ENCODE peak calls at places on chromosomes 11 and 22, in ten cellular contexts. O is HS-27A; N is A673; V is stimulated activated naive CD4-positive, alpha-beta T cell; P is NCI-H2029 treated with DMSO at 0.1 percent for 48 hours; Z is AG04450; I is HS-5; B is HTR-8/SVneo; G is cardiac fibroblast; H is activated CD4-positive, alpha-beta memory T cell treated with anti-CD3 and anti-CD28 coated beads for 36 hours. A is an unnamed sample.
A peak's percentile ranks its signal among the peaks of the same experiment; 100 is the strongest.

GRCh38 chr22:20033045-20033706 is 12.3 kb downstream of the TANGO2 start:
- DNase-seq in O (no peak), N (no peak), V (no peak), P (no peak), Z (no peak), I (no peak), B (no peak), G (no peak), H (no peak), A (no peak)

GRCh38 chr11:45624095-45624494 is 41.3 kb downstream of the CHST1 start:
- DNase-seq in O (no peak), N (no peak), V (no peak), P (no peak), Z (no peak), I (no peak), B (no peak), G (no peak), H (no peak), A (no peak)

GRCh38 chr22:25067851-25068421 is 115.4 kb downstream of the KIAA1671 start:
- DNase-seq in O (no peak), N (no peak), V (peak; percentile 90), P (no peak), Z (no peak), I (no peak), B (no peak), G (no peak), H (peak; percentile 87), A (peak; percentile 7)

GRCh38 chr22:25698461-25698860 is 43.5 kb upstream of the MYO18B start:
- DNase-seq in O (no peak), N (no peak), V (no peak), P (no peak), Z (no peak), I (no peak), B (no peak), G (no peak), H (no peak), A (no peak)

GRCh38 chr22:39839917-39840510 is 53.5 kb downstream of the ENTHD1 start:
- DNase-seq in O (no peak), N (no peak), V (peak; percentile 4), P (no peak), Z (no peak), I (no peak), B (no peak), G (no peak), H (peak; percentile 63), A (no peak)

GRCh38 chr11:57444362-57445074 is 15.8 kb upstream of the RTN4RL2 start:
- DNase-seq in O (no peak), N (no peak), V (no peak), P (no peak), Z (no peak), I (no peak), B (no peak), G (peak; percentile 21), H (no peak), A (no peak)

GRCh38 chr11:61587541-61587941 is 6.7 kb upstream of the SYT7 start:
- DNase-seq in O (no peak), N (peak; percentile 53), V (peak; percentile 61), P (no peak), Z (no peak), I (no peak), B (no peak), G (no peak), H (peak; percentile 29), A (peak; percentile 26)

GRCh38 chr11:4191031-4191571 is 96.5 kb downstream of the RRM1 start:
- DNase-seq in O (no peak), N (no peak), V (no peak), P (no peak), Z (no peak), I (no peak), B (no peak), G (no peak), H (no peak), A (no peak)

GRCh38 chr11:84594602-84595001 is 1032.5 kb downstream of the DLG2 start:
- DNase-seq in O (no peak), N (no peak), V (no peak), P (no peak), Z (no peak), I (no peak), B (no peak), G (no peak), H (no peak), A (no peak)

GRCh38 chr11:45676522-45677095 is 11.2 kb upstream of the CHST1 start:
- DNase-seq in O (no peak), N (no peak), V (no peak), P (no peak), Z (no peak), I (no peak), B (no peak), G (no peak), H (no peak), A (no peak)

GRCh38 chr11:57251037-57251436 is 14.0 kb upstream of the APLNR start:
- DNase-seq in O (no peak), N (no peak), V (no peak), P (no peak), Z (no peak), I (no peak), B (no peak), G (no peak), H (no peak), A (no peak)

GRCh38 chr11:81987829-81988472 is 745.7 kb downstream of the FAM181B start:
- DNase-seq in O (no peak), N (no peak), V (no peak), P (no peak), Z (no peak), I (no peak), B (no peak), G (peak; percentile 29), H (no peak), A (no peak)

GRCh38 chr11:70834277-70834940 is 418.0 kb downstream of the SHANK2 start:
- DNase-seq in O (no peak), N (no peak), V (no peak), P (no peak), Z (no peak), I (no peak), B (no peak), G (no peak), H (no peak), A (no peak)

GRCh38 chr11:7020183-7020917 is at the start of the genes NLRP14 and ZNF214:
- DNase-seq in O (peak; percentile 95), N (peak; percentile 67), V (no peak), P (peak; percentile 23), Z (peak; percentile 83), I (peak; percentile 86), B (peak; percentile 41), G (peak; percentile 94), H (peak; percentile 12), A (peak; percentile 92)

GRCh38 chr11:112734207-112734606 is 227.0 kb upstream of the NCAM1 start:
- DNase-seq in O (no peak), N (peak; percentile 55), V (no peak), P (no peak), Z (no peak), I (no peak), B (peak; percentile 13), G (peak; percentile 20), H (no peak), A (no peak)

GRCh38 chr11:131488208-131488607 is 117.8 kb downstream of the NTM start:
- DNase-seq in O (no peak), N (no peak), V (no peak), P (no peak), Z (no peak), I (no peak), B (no peak), G (no peak), H (no peak), A (no peak)

GRCh38 chr11:59180168-59180567 is 8.2 kb downstream of the DTX4 start:
- DNase-seq in O (no peak), N (no peak), V (no peak), P (no peak), Z (no peak), I (no peak), B (no peak), G (no peak), H (no peak), A (no peak)

GRCh38 chr11:67463186-67463585 is 5.9 kb downstream of the TMEM134 start:
- DNase-seq in O (no peak), N (no peak), V (no peak), P (no peak), Z (no peak), I (no peak), B (no peak), G (no peak), H (no peak), A (no peak)

GRCh38 chr11:31702966-31703365 is 108.2 kb downstream of the PAX6 start:
- DNase-seq in O (no peak), N (no peak), V (no peak), P (no peak), Z (no peak), I (no peak), B (no peak), G (peak; percentile 69), H (no peak), A (no peak)

GRCh38 chr11:57237204-57237681 is at the start of gene APLNR:
- DNase-seq in O (no peak), N (peak; percentile 73), V (no peak), P (no peak), Z (no peak), I (no peak), B (no peak), G (no peak), H (no peak), A (no peak)

GRCh38 chr11:521179-521688 is 14.1 kb downstream of the HRAS start:
- DNase-seq in O (no peak), N (no peak), V (no peak), P (no peak), Z (no peak), I (no peak), B (no peak), G (peak; percentile 16), H (no peak), A (no peak)

GRCh38 chr11:2555891-2556290 is 111.1 kb downstream of the KCNQ1 start:
- DNase-seq in O (no peak), N (no peak), V (no peak), P (no peak), Z (no peak), I (no peak), B (no peak), G (no peak), H (no peak), A (no peak)

GRCh38 chr11:65576232-65576866 is 496 bp downstream of the EHBP1L1 start:
- DNase-seq in O (no peak), N (no peak), V (no peak), P (no peak), Z (no peak), I (no peak), B (no peak), G (no peak), H (peak; percentile 17), A (no peak)

GRCh38 chr11:70203749-70204465 is 811 bp downstream of the FADD start:
- DNase-seq in O (peak; percentile 84), N (peak; percentile 89), V (peak; percentile 83), P (peak; percentile 2), Z (peak; percentile 46), I (peak; percentile 81), B (peak; percentile 72), G (peak; percentile 95), H (peak; percentile 92), A (peak; percentile 28)

GRCh38 chr11:77789061-77789730 is 31.3 kb downstream of the RSF1 start:
- DNase-seq in O (no peak), N (no peak), V (no peak), P (no peak), Z (no peak), I (no peak), B (no peak), G (no peak), H (no peak), A (no peak)

GRCh38 chr11:70727899-70728620 is 329.7 kb downstream of the CTTN start:
- DNase-seq in O (no peak), N (no peak), V (no peak), P (no peak), Z (no peak), I (no peak), B (no peak), G (no peak), H (no peak), A (no peak)

GRCh38 chr11:68905421-68906360 is 2.0 kb downstream of the IGHMBP2 start:
- DNase-seq in O (no peak), N (no peak), V (no peak), P (no peak), Z (no peak), I (no peak), B (no peak), G (no peak), H (no peak), A (no peak)